ENCODE peak calls at places on chromosomes 1 and 21, in eight cellular contexts. Y is NCI-H510A, I is NCI-H1436, O is fibroblast of mammary gland, G is HFFc6, B is mesendoderm, T is left ventricle myocardium inferior, Z is ELF-1. C is an unnamed sample.

GRCh38 chr1:94092210-94092613 is 28.7 kb downstream of the ABCA4 start:
- DNase-seq in Y (no peak), I (no peak), O (peak), G (no peak), B (peak), T (no peak), Z (peak), C (no peak)

GRCh38 chr1:39398278-39399010 is 93.0 kb upstream of the BMP8A start:
- DNase-seq in Y (no peak), I (no peak), O (peak), G (peak), B (peak), T (peak), Z (peak), C (peak)

GRCh38 chr1:27637052-27637451 is 2.1 kb upstream of the FGR start:
- DNase-seq in Y (no peak), I (no peak), O (peak), G (no peak), B (no peak), T (no peak), Z (no peak), C (no peak)

GRCh38 chr1:42340093-42340492 is 5.1 kb upstream of the FOXJ3 start:
- DNase-seq in Y (peak), I (peak), O (peak), G (peak), B (no peak), T (no peak), Z (no peak), C (no peak)

GRCh38 chr1:24768873-24769605 is 23.8 kb downstream of the CLIC4 start:
- DNase-seq in Y (no peak), I (no peak), O (no peak), G (no peak), B (no peak), T (no peak), Z (no peak), C (no peak)

GRCh38 chr1:192951961-192952460 is 107.1 kb downstream of the UCHL5 start:
- DNase-seq in Y (no peak), I (no peak), O (peak), G (peak), B (no peak), T (no peak), Z (no peak), C (no peak)

GRCh38 chr1:203465943-203466342 is 9.7 kb upstream of the PRELP start:
- DNase-seq in Y (no peak), I (no peak), O (no peak), G (no peak), B (no peak), T (peak), Z (peak), C (no peak)

GRCh38 chr1:23224721-23225648 is 7.7 kb upstream of the HTR1D start:
- DNase-seq in Y (no peak), I (no peak), O (peak), G (peak), B (peak), T (peak), Z (no peak), C (no peak)

GRCh38 chr1:245710961-245711903 is 556.4 kb downstream of the KIF26B start:
- DNase-seq in Y (no peak), I (no peak), O (no peak), G (no peak), B (peak), T (no peak), Z (peak), C (peak)

GRCh38 chr1:194277927-194278326 is 1091.5 kb upstream of the B3GALT2 start:
- DNase-seq in Y (no peak), I (no peak), O (no peak), G (no peak), B (no peak), T (no peak), Z (no peak), C (no peak)

GRCh38 chr1:46067652-46068051 is 64.8 kb downstream of the PIK3R3 start:
- DNase-seq in Y (no peak), I (no peak), O (no peak), G (no peak), B (no peak), T (no peak), Z (no peak), C (no peak)

GRCh38 chr1:25896266-25896665 is 10.0 kb downstream of the STMN1 start:
- DNase-seq in Y (no peak), I (no peak), O (no peak), G (no peak), B (no peak), T (no peak), Z (no peak), C (no peak)

GRCh38 chr1:48214820-48215219 is 7.7 kb upstream of the SLC5A9 start:
- DNase-seq in Y (no peak), I (no peak), O (no peak), G (no peak), B (peak), T (no peak), Z (no peak), C (no peak)

GRCh38 chr1:244945109-244945671 is 80.8 kb upstream of the HNRNPU start:
- DNase-seq in Y (no peak), I (no peak), O (no peak), G (no peak), B (no peak), T (no peak), Z (no peak), C (no peak)

GRCh38 chr21:28516996-28517592 is 475.6 kb downstream of the LTN1 start:
- DNase-seq in Y (peak), I (peak), O (peak), G (no peak), B (peak), T (peak), Z (peak), C (peak)

GRCh38 chr1:61111084-61112050 is 29.0 kb downstream of the NFIA start:
- DNase-seq in Y (no peak), I (no peak), O (no peak), G (no peak), B (no peak), T (no peak), Z (no peak), C (no peak)

GRCh38 chr1:89739013-89739843 is 81.6 kb upstream of the LRRC8D start:
- DNase-seq in Y (no peak), I (no peak), O (peak), G (peak), B (no peak), T (no peak), Z (no peak), C (no peak)

GRCh38 chr1:20370628-20371200 is 80.0 kb downstream of the VWA5B1 start:
- DNase-seq in Y (peak), I (peak), O (peak), G (no peak), B (no peak), T (no peak), Z (no peak), C (no peak)

GRCh38 chr21:39845581-39846130 is 21.6 kb upstream of the PCP4 start:
- DNase-seq in Y (no peak), I (no peak), O (no peak), G (peak), B (no peak), T (no peak), Z (peak), C (no peak)

GRCh38 chr1:7046891-7047290 is 261.6 kb downstream of the CAMTA1 start:
- DNase-seq in Y (no peak), I (no peak), O (no peak), G (no peak), B (no peak), T (no peak), Z (no peak), C (peak)

GRCh38 chr1:112887599-112888303 is 68.2 kb downstream of the SLC16A1 start:
- DNase-seq in Y (no peak), I (no peak), O (peak), G (no peak), B (no peak), T (no peak), Z (no peak), C (no peak)

GRCh38 chr21:31874817-31875216 is 2.0 kb downstream of the HUNK start:
- DNase-seq in Y (no peak), I (no peak), O (no peak), G (no peak), B (peak), T (no peak), Z (peak), C (peak)

GRCh38 chr1:31381394-31382287 is 8.8 kb upstream of the FABP3 start:
- DNase-seq in Y (no peak), I (no peak), O (peak), G (peak), B (no peak), T (peak), Z (no peak), C (no peak)